ENCODE peak calls at places on chromosomes 5 and 9, in ten cellular contexts. C is H9; R is adrenal gland; S is tibial artery; U is OCI-LY7; N is CD8-positive, alpha-beta T cell; D is GM23338; Y is sigmoid colon; K is cardiac muscle cell; Z is tibial nerve. W is an unnamed sample. For H3K4me1, the result is how much of the 10 kb centered on the place peaks cover.

GRCh38 chr5:87191645-87192044 is 76.0 kb upstream of the RASA1 start:
- DNase-seq in D (no peak), Z (no peak), U (no peak), C (no peak), S (no peak), K (no peak), N (no peak), R (no peak), Y (no peak), W (no peak)

GRCh38 chr5:101942321-101942882 is 353.7 kb downstream of the SLCO4C1 start:
- DNase-seq in K (peak), C (peak), R (peak), U (peak), S (no peak), Z (no peak), N (no peak), Y (no peak), D (peak), W (peak)

GRCh38 chr9:124259273-124260078 is 1.7 kb downstream of the NEK6 start:
- DNase-seq in C (no peak), K (peak), R (peak), S (peak), Y (peak), N (no peak), D (no peak), Z (peak), U (peak), W (peak)

GRCh38 chr5:65663804-65664521 is 39.1 kb downstream of the SHLD3 start:
- DNase-seq in C (no peak), R (no peak), D (peak), Y (no peak), K (peak), U (no peak), Z (no peak), N (no peak), S (no peak), W (no peak)

GRCh38 chr9:124345063-124345462 is 70.2 kb downstream of the PSMB7 start:
- DNase-seq in S (no peak), R (no peak), N (no peak), U (no peak), Z (no peak), Y (no peak), K (no peak), C (no peak), D (no peak), W (no peak)

GRCh38 chr9:135826188-135826545 is 81.2 kb downstream of the CAMSAP1 start:
- DNase-seq in U (no peak), S (no peak), N (no peak), D (no peak), R (peak), Z (no peak), K (no peak), C (no peak), Y (no peak), W (no peak)

GRCh38 chr5:76473676-76474075 is 70.6 kb downstream of the IQGAP2 start:
- DNase-seq in S (no peak), Z (no peak), N (peak), C (no peak), U (peak), K (no peak), Y (no peak), R (no peak), D (no peak), W (no peak)

GRCh38 chr5:151155777-151156731 is 1.5 kb downstream of the ANXA6 start:
- DNase-seq in Z (no peak), S (peak), C (no peak), Y (peak), N (no peak), R (peak), D (no peak), U (peak), K (peak), W (no peak)

GRCh38 chr9:214488-215448 is at the start of gene DOCK8:
- DNase-seq in R (peak), N (peak), S (peak), C (peak), U (peak), K (peak), D (peak), Y (peak), Z (peak), W (peak)

GRCh38 chr9:111803924-111804323 is 9.2 kb upstream of the SHOC1 start:
- DNase-seq in R (no peak), Z (no peak), N (no peak), K (no peak), S (no peak), D (no peak), Y (no peak), U (no peak), C (no peak), W (no peak)

GRCh38 chr9:107983191-107983603 is 493.6 kb upstream of the KLF4 start:
- DNase-seq in C (no peak), K (no peak), Y (no peak), N (no peak), R (no peak), S (no peak), D (no peak), Z (no peak), U (no peak), W (peak)

GRCh38 chr9:108816037-108816436 is 39.7 kb downstream of the ACTL7B start:
- DNase-seq in D (no peak), Z (no peak), U (no peak), K (peak), Y (no peak), N (no peak), S (no peak), C (no peak), R (no peak), W (no peak)

GRCh38 chr9:127162567-127163365 is 40.3 kb upstream of the ANGPTL2 start:
- DNase-seq in D (no peak), Y (peak), Z (no peak), C (peak), K (no peak), S (peak), R (peak), N (no peak), U (no peak), W (peak)

GRCh38 chr5:127440831-127441230 is 76.6 kb upstream of the PRRC1 start:
- DNase-seq in C (no peak), K (peak), Z (no peak), R (no peak), S (no peak), U (no peak), Y (no peak), D (no peak), N (no peak), W (no peak)

GRCh38 chr9:4569101-4569500 is 78.8 kb downstream of the SLC1A1 start:
- DNase-seq in K (peak), R (no peak), U (no peak), Z (no peak), N (no peak), Y (no peak), C (no peak), S (no peak), D (no peak), W (no peak)

GRCh38 chr5:108061941-108062340 is 320.0 kb downstream of the FBXL17 start:
- DNase-seq in N (no peak), S (no peak), R (no peak), Y (no peak), K (peak), Z (no peak), C (no peak), U (no peak), D (no peak), W (no peak)

GRCh38 chr5:16260000-16260399 is 80.4 kb upstream of the MARCHF11 start:
- DNase-seq in K (no peak), R (no peak), S (no peak), N (no peak), C (no peak), Z (no peak), U (no peak), D (no peak), Y (no peak), W (no peak)

GRCh38 chr5:166342330-166342891 is 1949.0 kb upstream of the WWC1 start:
- DNase-seq in C (no peak), S (no peak), K (peak), N (no peak), R (no peak), D (no peak), U (no peak), Y (no peak), Z (no peak), W (no peak)

GRCh38 chr5:166340039-166340438 is 1951.4 kb upstream of the WWC1 start:
- DNase-seq in S (no peak), R (no peak), C (no peak), Y (no peak), Z (no peak), U (no peak), D (no peak), K (no peak), N (no peak), W (no peak)

GRCh38 chr5:166347051-166347450 is 1944.4 kb upstream of the WWC1 start:
- DNase-seq in D (no peak), R (no peak), N (no peak), S (no peak), K (no peak), Z (no peak), U (no peak), Y (no peak), C (no peak), W (no peak)

GRCh38 chr5:166338801-166339200 is 1952.6 kb upstream of the WWC1 start:
- DNase-seq in K (peak), D (no peak), C (no peak), U (no peak), Y (no peak), Z (no peak), R (no peak), N (no peak), S (no peak), W (no peak)

DNA sequence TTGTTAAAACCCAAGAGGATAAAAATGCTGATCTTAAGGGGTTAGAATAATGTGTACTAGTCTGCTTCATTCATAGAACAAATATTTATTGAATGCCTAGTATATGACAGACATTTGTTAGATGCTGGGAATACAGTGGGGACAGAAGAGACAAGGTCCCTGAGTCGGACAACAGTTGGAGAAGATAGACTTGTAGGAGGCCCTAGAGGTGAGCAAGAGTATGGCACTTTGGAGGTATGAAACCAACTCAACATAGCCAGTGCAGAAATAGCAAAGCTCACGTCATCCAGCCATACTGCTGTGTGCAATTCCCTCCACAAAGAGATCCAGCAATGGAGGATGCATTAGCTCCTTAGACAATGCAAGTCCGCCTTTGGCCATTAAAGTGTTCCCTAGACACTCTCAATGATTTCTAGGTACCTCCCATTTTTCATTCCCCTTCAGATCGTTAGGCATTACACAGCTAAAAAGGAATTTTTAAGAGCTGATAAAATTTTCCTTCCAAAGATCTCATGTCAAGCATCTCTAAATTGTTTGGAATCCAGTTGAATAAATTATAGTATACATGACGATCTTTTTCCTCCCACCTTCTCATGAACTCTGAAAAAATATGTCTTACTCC is 1949.6 kb upstream of the WWC1 start:
- DNase-seq in K (no peak), S (no peak), R (no peak), Z (no peak), D (peak), C (no peak), U (no peak), Y (no peak), N (no peak), W (no peak)
- TF ChIP-seq CTCF in K (peak), S (no peak), R (no peak), Z (no peak), D (peak), C (peak), U (peak), Y (no peak), N (no peak), W (no peak)

DNA sequence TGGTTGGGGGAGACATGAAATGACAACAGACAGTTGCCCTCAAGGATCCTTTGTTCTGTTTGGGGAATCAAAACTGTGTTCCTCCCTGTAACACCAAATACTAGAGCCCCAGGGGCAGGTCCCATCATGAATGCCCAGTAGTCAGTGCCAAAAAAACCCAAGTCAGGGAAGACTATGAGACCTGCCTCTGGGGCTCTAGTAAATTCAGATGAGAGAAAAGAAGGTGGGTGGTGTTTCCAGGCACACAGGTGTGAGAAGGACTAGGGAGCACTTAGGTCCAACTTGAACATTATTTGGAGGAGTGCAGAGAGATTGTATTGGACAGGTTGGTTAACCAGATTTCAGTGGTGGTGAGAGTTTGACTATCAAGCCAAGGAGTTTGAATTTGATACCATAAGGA is 51.9 kb downstream of the SLC22A5 start:
- DNase-seq in U (no peak), C (no peak), R (no peak), Z (no peak), N (no peak), K (no peak), D (no peak), Y (no peak), S (no peak), W (peak)
- H3K4me1 ChIP-seq in U (half or more), C (under half), R (half or more), Z (under half), N (half or more), K (under half), D (under half), Y (half or more), S (half or more), W (half or more)

DNA sequence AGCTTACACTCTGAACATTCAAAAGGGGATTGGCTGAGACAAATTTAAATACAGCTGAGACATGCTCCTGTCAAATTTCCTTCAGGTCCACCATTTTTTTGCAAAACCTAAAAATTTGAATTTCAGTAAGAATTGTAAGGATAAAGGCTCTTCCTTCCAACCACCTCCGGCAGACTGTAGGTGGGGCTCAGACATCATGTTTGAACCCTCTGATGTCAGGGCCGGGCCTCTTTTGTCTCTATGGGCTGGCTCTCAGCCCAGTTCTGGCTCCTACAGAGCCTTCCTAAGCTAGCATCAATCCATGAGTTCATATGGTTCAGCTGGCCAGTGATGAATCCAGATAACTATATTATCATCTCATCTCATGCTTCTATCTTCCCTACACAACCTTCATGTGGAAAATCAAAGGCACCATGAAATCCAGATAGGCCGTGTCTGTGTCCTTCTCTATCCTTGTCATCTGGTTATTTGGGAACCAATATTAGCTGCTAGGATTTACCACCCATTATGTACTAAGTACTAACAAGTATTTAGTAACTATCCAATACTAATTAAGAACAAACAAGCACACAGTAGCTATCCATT is 44.2 kb downstream of the NIPSNAP3B start:
- DNase-seq in Z (no peak), D (peak), R (no peak), Y (no peak), U (no peak), S (no peak), K (peak), N (no peak), C (peak), W (no peak)
- TF ChIP-seq CTCF in Z (no peak), D (peak), R (no peak), Y (no peak), U (peak), S (peak), K (peak), N (no peak), C (peak), W (no peak)

GRCh38 chr5:137565450-137565849 is 66.3 kb upstream of the SPOCK1 start:
- DNase-seq in D (no peak), C (no peak), N (no peak), U (no peak), R (no peak), Y (no peak), Z (no peak), S (no peak), K (peak), W (no peak)
- H3K4me1 ChIP-seq in D (under half), C (under half), N (under half), U (under half), R (under half), Y (under half), Z (under half), S (under half), K (under half), W (under half)

GRCh38 chr5:60688980-60689379 is 11.0 kb downstream of the DEPDC1B start:
- DNase-seq in U (no peak), N (no peak), Y (no peak), Z (no peak), S (no peak), C (no peak), D (no peak), K (no peak), R (no peak), W (no peak)
- TF ChIP-seq CTCF in U (peak), N (no peak), Y (no peak), Z (no peak), S (no peak), C (peak), D (no peak), K (no peak), R (no peak), W (no peak)

GRCh38 chr9:93266521-93267001 is 82.6 kb downstream of the WNK2 start:
- DNase-seq in K (no peak), Y (peak), N (no peak), R (no peak), S (peak), C (no peak), D (no peak), Z (no peak), U (peak), W (peak)
- H3K4me1 ChIP-seq in K (under half), Y (under half), N (under half), R (under half), S (under half), C (under half), D (under half), Z (under half), U (half or more), W (under half)

GRCh38 chr9:110427497-110428104 is 89.9 kb upstream of the TXNDC8 start:
- DNase-seq in R (peak), Z (peak), S (no peak), D (peak), N (no peak), U (peak), K (peak), C (peak), Y (no peak), W (peak)

GRCh38 chr9:110426052-110426709 is 88.5 kb upstream of the TXNDC8 start:
- DNase-seq in C (no peak), Y (no peak), R (no peak), K (peak), Z (no peak), S (no peak), U (no peak), D (no peak), N (no peak), W (no peak)

GRCh38 chr9:110432253-110432652 is 94.6 kb upstream of the TXNDC8 start:
- DNase-seq in N (no peak), Y (no peak), S (no peak), Z (no peak), R (no peak), C (no peak), U (no peak), D (no peak), K (peak), W (no peak)

GRCh38 chr9:110429453-110429852 is 91.8 kb upstream of the TXNDC8 start:
- DNase-seq in Y (no peak), C (no peak), K (no peak), U (no peak), S (no peak), D (no peak), R (no peak), Z (no peak), N (no peak), W (no peak)
- TF ChIP-seq CTCF in Y (no peak), C (peak), K (peak), U (no peak), S (no peak), D (peak), R (no peak), Z (no peak), N (no peak), W (no peak)

GRCh38 chr5:56669534-56670483 is 145.5 kb upstream of the MAP3K1 start:
- DNase-seq in S (no peak), Y (peak), R (peak), K (peak), N (no peak), U (peak), D (peak), C (peak), Z (peak), W (peak)
- H3K4me1 ChIP-seq in S (under half), Y (under half), R (under half), K (under half), N (under half), U (half or more), D (under half), C (under half), Z (under half), W (under half)

GRCh38 chr9:133135193-133135745 is 14.2 kb upstream of the RALGDS start:
- DNase-seq in Z (no peak), D (no peak), Y (peak), R (peak), S (no peak), U (no peak), K (peak), C (no peak), N (no peak), W (peak)
- TF ChIP-seq CTCF in Z (no peak), D (no peak), Y (no peak), R (no peak), S (no peak), U (no peak), K (no peak), C (no peak), N (no peak), W (no peak)

W was measured in colonic mucosa.